ENCODE peak calls at places on chromosomes 7 and 10, in four cellular contexts. One of them, this sample, is unnamed.
A peak's percentile ranks its signal among the peaks of the same experiment; 100 is the strongest.

GRCh38 chr10:60849217-60849616 is 70.9 kb downstream of the CDK1 start:
- DNase-seq in activated CD4-positive, alpha-beta T cell treated with anti-CD3 and anti-CD28 coated beads for 24 hours: no peak
- DNase-seq in activated gamma-delta T cell treated with Interleukin-2 at 50 U/mL for 16 hours: no peak
- DNase-seq in skeletal muscle cell: no peak
- DNase-seq in this sample: no peak

GRCh38 chr10:31071232-31071999 is 39.8 kb upstream of the ZNF438 start:
- DNase-seq in activated gamma-delta T cell treated with Interleukin-2 at 50 U/mL for 16 hours: no peak
- DNase-seq in activated CD4-positive, alpha-beta T cell treated with anti-CD3 and anti-CD28 coated beads for 24 hours: no peak
- DNase-seq in skeletal muscle cell: peak; percentile 77
- DNase-seq in this sample: no peak

GRCh38 chr7:11237742-11238141 is 264.1 kb downstream of the PHF14 start:
- DNase-seq in activated CD4-positive, alpha-beta T cell treated with anti-CD3 and anti-CD28 coated beads for 24 hours: no peak
- DNase-seq in activated gamma-delta T cell treated with Interleukin-2 at 50 U/mL for 16 hours: no peak
- DNase-seq in skeletal muscle cell: no peak
- DNase-seq in this sample: no peak

GRCh38 chr10:77350711-77351119 is 286.9 kb downstream of the KCNMA1 start:
- DNase-seq in skeletal muscle cell: peak; percentile 99
- DNase-seq in activated gamma-delta T cell treated with Interleukin-2 at 50 U/mL for 16 hours: no peak
- DNase-seq in activated CD4-positive, alpha-beta T cell treated with anti-CD3 and anti-CD28 coated beads for 24 hours: no peak
- DNase-seq in this sample: no peak

GRCh38 chr7:44377681-44378421 is 52.5 kb upstream of the CAMK2B start:
- DNase-seq in skeletal muscle cell: no peak
- DNase-seq in activated gamma-delta T cell treated with Interleukin-2 at 50 U/mL for 16 hours: no peak
- DNase-seq in activated CD4-positive, alpha-beta T cell treated with anti-CD3 and anti-CD28 coated beads for 24 hours: no peak
- DNase-seq in this sample: no peak

GRCh38 chr7:53984776-53985175 is 557.4 kb upstream of the VSTM2A start:
- DNase-seq in skeletal muscle cell: no peak
- DNase-seq in activated gamma-delta T cell treated with Interleukin-2 at 50 U/mL for 16 hours: no peak
- DNase-seq in activated CD4-positive, alpha-beta T cell treated with anti-CD3 and anti-CD28 coated beads for 24 hours: no peak
- DNase-seq in this sample: no peak

GRCh38 chr10:77391605-77392235 is 245.9 kb downstream of the KCNMA1 start:
- DNase-seq in activated CD4-positive, alpha-beta T cell treated with anti-CD3 and anti-CD28 coated beads for 24 hours: no peak
- DNase-seq in skeletal muscle cell: peak; percentile 54
- DNase-seq in activated gamma-delta T cell treated with Interleukin-2 at 50 U/mL for 16 hours: no peak
- DNase-seq in this sample: no peak

GRCh38 chr7:44912775-44913347 is 27.5 kb upstream of the PURB start:
- DNase-seq in activated gamma-delta T cell treated with Interleukin-2 at 50 U/mL for 16 hours: no peak
- DNase-seq in activated CD4-positive, alpha-beta T cell treated with anti-CD3 and anti-CD28 coated beads for 24 hours: no peak
- DNase-seq in skeletal muscle cell: no peak
- DNase-seq in this sample: no peak

GRCh38 chr10:5297466-5297865 is 67.3 kb upstream of the UCN3 start:
- DNase-seq in activated gamma-delta T cell treated with Interleukin-2 at 50 U/mL for 16 hours: no peak
- DNase-seq in activated CD4-positive, alpha-beta T cell treated with anti-CD3 and anti-CD28 coated beads for 24 hours: no peak
- DNase-seq in skeletal muscle cell: peak; percentile 48
- DNase-seq in this sample: no peak

GRCh38 chr10:29730969-29731368 is 96.2 kb upstream of the SVIL start:
- DNase-seq in activated CD4-positive, alpha-beta T cell treated with anti-CD3 and anti-CD28 coated beads for 24 hours: no peak
- DNase-seq in skeletal muscle cell: no peak
- DNase-seq in activated gamma-delta T cell treated with Interleukin-2 at 50 U/mL for 16 hours: no peak
- DNase-seq in this sample: no peak

GRCh38 chr10:62382831-62383230 is 8.7 kb downstream of the ZNF365 start:
- DNase-seq in activated gamma-delta T cell treated with Interleukin-2 at 50 U/mL for 16 hours: no peak
- DNase-seq in skeletal muscle cell: no peak
- DNase-seq in activated CD4-positive, alpha-beta T cell treated with anti-CD3 and anti-CD28 coated beads for 24 hours: no peak
- DNase-seq in this sample: no peak

GRCh38 chr7:68269410-68269809 is 1272.8 kb downstream of the TYW1 start:
- DNase-seq in activated gamma-delta T cell treated with Interleukin-2 at 50 U/mL for 16 hours: no peak
- DNase-seq in skeletal muscle cell: no peak
- DNase-seq in activated CD4-positive, alpha-beta T cell treated with anti-CD3 and anti-CD28 coated beads for 24 hours: no peak
- DNase-seq in this sample: no peak

GRCh38 chr7:101572156-101572555 is 56.9 kb downstream of the MYL10 start:
- DNase-seq in activated gamma-delta T cell treated with Interleukin-2 at 50 U/mL for 16 hours: no peak
- DNase-seq in skeletal muscle cell: no peak
- DNase-seq in activated CD4-positive, alpha-beta T cell treated with anti-CD3 and anti-CD28 coated beads for 24 hours: no peak
- DNase-seq in this sample: no peak

GRCh38 chr7:132815130-132815529 is 238.9 kb upstream of the PLXNA4 start:
- DNase-seq in activated gamma-delta T cell treated with Interleukin-2 at 50 U/mL for 16 hours: no peak
- DNase-seq in activated CD4-positive, alpha-beta T cell treated with anti-CD3 and anti-CD28 coated beads for 24 hours: no peak
- DNase-seq in skeletal muscle cell: no peak
- DNase-seq in this sample: no peak

GRCh38 chr7:140168816-140169215 is 8.0 kb downstream of the KDM7A start:
- DNase-seq in skeletal muscle cell: no peak
- DNase-seq in activated gamma-delta T cell treated with Interleukin-2 at 50 U/mL for 16 hours: no peak
- DNase-seq in activated CD4-positive, alpha-beta T cell treated with anti-CD3 and anti-CD28 coated beads for 24 hours: no peak
- DNase-seq in this sample: no peak

GRCh38 chr7:43164757-43165156 is 52.3 kb downstream of the HECW1 start:
- DNase-seq in activated CD4-positive, alpha-beta T cell treated with anti-CD3 and anti-CD28 coated beads for 24 hours: no peak
- DNase-seq in activated gamma-delta T cell treated with Interleukin-2 at 50 U/mL for 16 hours: no peak
- DNase-seq in skeletal muscle cell: peak; percentile 95
- DNase-seq in this sample: no peak

GRCh38 chr10:99532687-99533495 is at the start of gene NKX2-3:
- DNase-seq in activated gamma-delta T cell treated with Interleukin-2 at 50 U/mL for 16 hours: no peak
- DNase-seq in skeletal muscle cell: no peak
- DNase-seq in activated CD4-positive, alpha-beta T cell treated with anti-CD3 and anti-CD28 coated beads for 24 hours: no peak
- DNase-seq in this sample: no peak

GRCh38 chr7:105246195-105247078 is 142.3 kb downstream of the SRPK2 start:
- DNase-seq in skeletal muscle cell: no peak
- DNase-seq in activated CD4-positive, alpha-beta T cell treated with anti-CD3 and anti-CD28 coated beads for 24 hours: no peak
- DNase-seq in activated gamma-delta T cell treated with Interleukin-2 at 50 U/mL for 16 hours: no peak
- DNase-seq in this sample: no peak

GRCh38 chr7:73340514-73340913 is 12.6 kb downstream of the FKBP6 start:
- DNase-seq in activated gamma-delta T cell treated with Interleukin-2 at 50 U/mL for 16 hours: no peak
- DNase-seq in skeletal muscle cell: no peak
- DNase-seq in activated CD4-positive, alpha-beta T cell treated with anti-CD3 and anti-CD28 coated beads for 24 hours: no peak
- DNase-seq in this sample: no peak

GRCh38 chr7:21318916-21319270 is 109.0 kb upstream of the SP4 start:
- DNase-seq in activated gamma-delta T cell treated with Interleukin-2 at 50 U/mL for 16 hours: no peak
- DNase-seq in skeletal muscle cell: no peak
- DNase-seq in activated CD4-positive, alpha-beta T cell treated with anti-CD3 and anti-CD28 coated beads for 24 hours: no peak
- DNase-seq in this sample: no peak

GRCh38 chr10:28592953-28593352 is 60.0 kb downstream of the WAC start:
- DNase-seq in activated CD4-positive, alpha-beta T cell treated with anti-CD3 and anti-CD28 coated beads for 24 hours: no peak
- DNase-seq in activated gamma-delta T cell treated with Interleukin-2 at 50 U/mL for 16 hours: no peak
- DNase-seq in skeletal muscle cell: peak; percentile 28
- DNase-seq in this sample: no peak

This sample was measured in naive thymus-derived CD8-positive, alpha-beta T cell.